ENCODE peak calls at places on chromosomes 11 and 22, in eight cellular contexts. L is stomach, K is sigmoid colon, E is K562, N is prostate gland, M is spleen, B is transverse colon, Y is HCT116. J is an unnamed sample. For H3K4me1, the result is how much of the 10 kb centered on the place peaks cover.

GRCh38 chr11:1298695-1299492 is 10.5 kb downstream of the TOLLIP start:
- DNase-seq in L (peak), E (no peak), B (peak), Y (no peak), M (peak), K (peak), N (peak), J (peak)

GRCh38 chr11:44004452-44004833 is 43.3 kb upstream of the ACCSL start:
- DNase-seq in Y (no peak), N (no peak), M (no peak), E (no peak), K (peak), L (peak), B (no peak), J (no peak)

GRCh38 chr11:35968386-35969088 is 24.7 kb downstream of the LDLRAD3 start:
- DNase-seq in K (no peak), B (no peak), N (no peak), E (no peak), L (no peak), M (no peak), Y (no peak), J (no peak)

GRCh38 chr11:86176165-86176884 is 68.2 kb upstream of the EED start:
- DNase-seq in Y (no peak), N (no peak), L (no peak), E (peak), B (no peak), K (no peak), M (no peak), J (no peak)

GRCh38 chr11:76293189-76293631 is 86.9 kb upstream of the WNT11 start:
- DNase-seq in M (no peak), Y (no peak), E (no peak), B (no peak), L (no peak), K (no peak), N (no peak), J (no peak)

GRCh38 chr11:78830277-78830676 is 255.6 kb upstream of the NARS2 start:
- DNase-seq in E (no peak), Y (no peak), B (no peak), K (no peak), N (no peak), L (no peak), M (no peak), J (peak)

GRCh38 chr11:2515401-2516275 is 70.8 kb downstream of the KCNQ1 start:
- DNase-seq in N (no peak), E (no peak), K (peak), L (peak), M (peak), B (peak), Y (no peak), J (no peak)

GRCh38 chr22:17753401-17753989 is 20.8 kb downstream of the BID start:
- DNase-seq in K (no peak), L (no peak), M (no peak), B (no peak), E (no peak), Y (no peak), N (no peak), J (no peak)

GRCh38 chr11:8267831-8268529 is 4.3 kb upstream of the LMO1 start:
- DNase-seq in Y (no peak), K (peak), B (no peak), M (peak), E (no peak), L (no peak), N (no peak), J (peak)

GRCh38 chr11:109783017-109783416 is 310.2 kb upstream of the ZC3H12C start:
- DNase-seq in B (no peak), N (no peak), L (no peak), M (no peak), Y (no peak), E (no peak), K (no peak), J (no peak)

GRCh38 chr11:8356216-8356615 is 92.5 kb upstream of the LMO1 start:
- DNase-seq in B (no peak), N (no peak), Y (no peak), E (no peak), K (no peak), L (no peak), M (peak), J (no peak)

GRCh38 chr22:46734830-46735453 is 3.1 kb downstream of the CERK start:
- DNase-seq in N (no peak), E (no peak), Y (no peak), K (no peak), M (peak), B (peak), L (peak), J (no peak)

GRCh38 chr22:49260681-49261580 is 566.7 kb downstream of the BRD1 start:
- DNase-seq in N (no peak), L (peak), Y (no peak), M (no peak), K (no peak), E (no peak), B (no peak), J (no peak)

GRCh38 chr22:29587938-29588699 is 7.2 kb upstream of the NIPSNAP1 start:
- DNase-seq in N (no peak), L (no peak), Y (no peak), B (no peak), K (no peak), M (no peak), E (no peak), J (no peak)

GRCh38 chr11:129694966-129695365 is 120.7 kb upstream of the TMEM45B start:
- DNase-seq in K (no peak), E (no peak), M (no peak), Y (no peak), L (no peak), B (no peak), N (no peak), J (no peak)

GRCh38 chr22:44671742-44672141 is 30.3 kb upstream of the PRR5 start:
- DNase-seq in B (no peak), M (no peak), K (no peak), L (no peak), Y (no peak), E (no peak), N (no peak), J (no peak)

GRCh38 chr11:123065634-123066033 is 3.7 kb upstream of the HSPA8 start:
- DNase-seq in L (no peak), K (no peak), Y (no peak), B (no peak), M (no peak), N (no peak), E (no peak), J (no peak)

GRCh38 chr11:120180571-120181445 is 30.0 kb upstream of the OAF start:
- DNase-seq in B (no peak), N (no peak), E (no peak), K (peak), Y (no peak), L (peak), M (peak), J (peak)

GRCh38 chr22:40757071-40757470 is 62.1 kb downstream of the SLC25A17 start:
- DNase-seq in Y (no peak), M (no peak), B (no peak), L (no peak), K (no peak), N (no peak), E (no peak), J (no peak)

GRCh38 chr11:119567667-119568582 is 145.0 kb upstream of the THY1 start:
- DNase-seq in N (no peak), Y (no peak), B (no peak), M (no peak), E (no peak), K (peak), L (no peak), J (peak)

GRCh38 chr11:10051868-10052586 is 242.0 kb downstream of the SBF2 start:
- DNase-seq in N (no peak), K (no peak), B (no peak), L (no peak), E (no peak), M (no peak), Y (no peak), J (no peak)

DNA sequence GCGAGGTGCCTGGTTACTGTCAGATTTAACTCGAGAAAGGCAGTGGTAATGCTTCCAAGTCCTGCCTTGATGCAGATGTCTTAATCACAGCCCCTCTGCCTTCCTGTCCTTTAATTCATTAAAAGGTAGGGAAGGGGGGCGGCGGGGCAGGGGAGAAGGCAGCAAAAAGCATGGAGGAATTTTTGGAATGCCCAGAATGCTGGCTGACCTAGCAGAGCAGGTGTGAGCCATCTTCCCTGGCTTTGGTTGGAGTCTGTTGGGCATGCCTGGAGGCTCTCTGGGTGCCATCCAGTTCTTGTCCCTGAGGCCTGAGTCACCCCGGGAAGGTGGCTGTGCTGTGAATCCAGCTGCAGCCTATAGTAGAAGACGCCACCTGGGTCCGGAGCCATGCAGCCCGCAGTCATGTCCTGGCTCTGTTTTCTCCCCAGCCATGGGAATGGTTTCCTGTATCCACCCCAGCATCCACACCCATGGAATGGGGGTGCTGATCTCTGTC is 15.6 kb downstream of the KIAA1671 start:
- DNase-seq in L (no peak), N (peak), Y (peak), E (no peak), K (no peak), M (no peak), B (no peak), J (peak)
- TF ChIP-seq POLR2AphosphoS5 in L (no peak), N (peak), Y (peak), E (no peak), K (no peak), M (no peak), B (no peak), J (no peak)

DNA sequence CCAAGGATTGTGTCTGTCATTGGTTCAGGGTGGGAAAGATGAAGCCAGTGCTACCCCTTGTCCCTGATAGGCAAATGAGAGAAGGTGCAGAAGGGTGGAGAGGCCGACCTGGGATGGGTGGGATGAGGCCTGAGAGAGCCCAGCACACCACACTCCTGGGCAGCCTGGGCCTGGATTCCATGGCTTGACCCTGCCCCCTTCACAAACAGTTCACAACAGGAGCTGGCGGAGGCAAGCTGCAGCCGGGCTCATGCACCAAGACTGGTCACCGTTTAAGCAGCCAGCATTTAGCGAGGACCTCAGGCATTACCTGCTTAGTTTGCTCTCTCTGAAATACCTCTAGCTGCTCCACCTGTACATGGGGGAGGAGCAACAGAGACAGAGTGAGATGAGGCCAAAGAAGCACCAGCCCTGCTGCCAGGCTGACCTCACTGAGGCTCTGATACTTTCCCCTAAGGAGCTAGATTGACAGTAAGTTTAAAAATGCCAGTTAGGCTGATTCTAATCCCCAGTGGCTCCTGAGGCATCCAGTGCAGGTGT is 13.5 kb downstream of the IL18BP start:
- DNase-seq in B (no peak), M (no peak), L (no peak), E (no peak), Y (no peak), K (no peak), N (no peak), J (no peak)
- H3K4me1 ChIP-seq in B (under half), M (under half), L (under half), E (under half), Y (under half), K (half or more), N (under half), J (under half)

GRCh38 chr22:38426628-38427027 is 28.4 kb downstream of the KCNJ4 start:
- DNase-seq in M (no peak), Y (no peak), N (no peak), K (no peak), E (no peak), L (no peak), B (no peak), J (no peak)
- TF ChIP-seq POLR2AphosphoS5 in M (no peak), Y (no peak), N (no peak), K (no peak), E (no peak), L (no peak), B (no peak), J (no peak)

GRCh38 chr11:114087028-114087427 is 27.5 kb downstream of the ZBTB16 start:
- DNase-seq in B (no peak), L (no peak), Y (no peak), K (no peak), N (no peak), E (no peak), M (no peak), J (no peak)
- H3K4me1 ChIP-seq in B (half or more), L (half or more), Y (under half), K (half or more), N (half or more), E (under half), M (under half), J (under half)

DNA sequence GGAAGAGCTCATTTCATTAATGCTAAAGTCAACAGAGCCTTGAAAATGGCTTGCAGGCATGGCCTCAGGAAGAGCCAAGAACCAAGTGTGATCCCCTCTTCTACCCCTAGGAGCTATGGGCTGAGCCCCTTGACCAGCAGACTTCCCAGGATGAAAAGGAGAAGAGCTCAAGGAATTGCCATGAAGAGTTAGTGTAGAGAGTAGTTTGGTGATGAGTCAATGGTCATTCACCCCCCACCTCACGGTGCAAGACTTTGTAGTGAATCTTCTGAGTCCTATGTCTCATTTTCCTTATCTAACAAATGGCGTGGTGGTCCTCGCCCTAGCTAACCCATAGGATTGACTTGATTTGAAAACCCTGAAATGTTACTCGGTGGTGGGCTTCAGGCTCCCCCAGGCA is 422.4 kb upstream of the CADM1 start:
- DNase-seq in K (no peak), M (no peak), Y (no peak), E (no peak), N (no peak), L (no peak), B (no peak), J (no peak)
- TF ChIP-seq POLR2AphosphoS5 in K (no peak), M (no peak), Y (no peak), E (no peak), N (no peak), L (no peak), B (no peak), J (no peak)

DNA sequence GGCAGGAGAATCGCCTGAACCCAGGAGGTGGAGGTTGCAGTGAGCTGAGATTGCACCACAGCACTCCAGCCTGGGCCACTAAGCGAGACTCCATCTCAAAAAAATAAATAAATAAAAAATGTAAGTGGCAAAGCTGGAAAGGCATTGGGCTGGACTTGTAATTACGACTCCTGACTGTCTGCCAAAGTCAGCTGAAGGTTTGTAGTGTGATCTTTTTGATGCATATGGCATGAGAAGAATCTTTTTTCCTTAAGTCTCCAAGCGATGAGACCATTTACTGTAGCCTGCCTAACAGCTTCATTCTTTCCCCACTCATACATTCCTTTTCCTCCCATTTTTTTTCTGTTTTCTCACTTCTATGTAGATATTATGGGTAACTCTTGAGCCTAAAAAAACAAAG is 24.8 kb downstream of the CTNND1 start:
- DNase-seq in M (no peak), B (no peak), N (peak), L (no peak), K (no peak), Y (no peak), E (no peak), J (no peak)
- H3K4me1 ChIP-seq in M (half or more), B (half or more), N (under half), L (half or more), K (half or more), Y (half or more), E (under half), J (under half)

DNA sequence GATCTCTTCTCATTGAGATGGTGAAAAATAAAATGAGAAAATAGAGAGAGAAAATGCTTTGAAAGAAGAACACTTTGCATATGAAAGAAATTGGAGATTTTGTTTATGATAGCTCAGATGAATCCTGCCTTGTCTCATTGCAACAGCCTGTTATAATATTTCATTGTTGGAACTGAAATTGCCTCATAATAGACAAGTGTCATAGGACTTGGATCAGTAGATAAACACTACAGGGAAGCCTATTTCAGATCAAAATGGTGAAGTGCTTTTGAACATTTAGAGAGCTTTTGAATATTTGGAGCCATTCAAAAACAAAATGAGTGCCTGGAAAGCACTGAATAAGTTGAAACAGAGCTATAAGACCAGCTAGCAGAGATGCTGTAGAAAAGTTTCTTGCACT is 11.4 kb upstream of the ETS1 start:
- DNase-seq in E (no peak), B (no peak), L (no peak), N (no peak), M (no peak), K (no peak), Y (no peak), J (no peak)
- TF ChIP-seq POLR2AphosphoS5 in E (no peak), B (no peak), L (no peak), N (no peak), M (no peak), K (no peak), Y (no peak), J (no peak)